ENCODE peak calls at places on chromosomes 3 and 15, in seven cellular contexts. I is AG10803, M is adrenal gland, X is H1, Q is fibroblast of mammary gland, O is brain microvascular endothelial cell, A is neural crest cell. V is an unnamed sample.

GRCh38 chr3:169812844-169813677 is at the start of the genes LRRC34 and LRRIQ4:
- DNase-seq in Q (peak; percentile 82), I (peak; percentile 73), O (peak; percentile 67), X (peak; percentile 83), M (peak; percentile 91), A (peak; percentile 67), V (peak; percentile 23)

GRCh38 chr15:76682833-76683232 is 222.3 kb downstream of the SCAPER start:
- DNase-seq in X (no peak), I (no peak), O (no peak), Q (no peak), A (no peak), M (no peak), V (no peak)

GRCh38 chr3:25259871-25260270 is 168.2 kb upstream of the RARB start:
- DNase-seq in O (peak; percentile 45), A (no peak), X (no peak), M (no peak), Q (no peak), I (no peak), V (no peak)

GRCh38 chr3:16632395-16632794 is 27.2 kb upstream of the DAZL start:
- DNase-seq in X (no peak), Q (no peak), I (no peak), A (no peak), O (no peak), M (no peak), V (no peak)

GRCh38 chr3:107578091-107578490 is 55.3 kb downstream of the BBX start:
- DNase-seq in X (no peak), A (no peak), I (no peak), Q (no peak), M (no peak), O (no peak), V (no peak)

GRCh38 chr3:40867826-40868225 is 331.5 kb upstream of the CTNNB1 start:
- DNase-seq in O (no peak), X (no peak), I (no peak), M (no peak), Q (no peak), A (no peak), V (no peak)

GRCh38 chr3:197960694-197961581 is 921 bp downstream of the LMLN start:
- DNase-seq in Q (peak; percentile 66), M (peak; percentile 82), I (peak; percentile 22), X (no peak), O (no peak), A (no peak), V (no peak)

GRCh38 chr3:25784971-25785370 is 1.7 kb upstream of the NGLY1 start:
- DNase-seq in A (no peak), I (no peak), Q (no peak), M (no peak), O (no peak), X (no peak), V (no peak)

GRCh38 chr15:68447209-68447608 is 15.2 kb upstream of the ITGA11 start:
- DNase-seq in I (no peak), A (no peak), O (no peak), M (no peak), Q (no peak), X (no peak), V (no peak)

GRCh38 chr3:52443268-52443610 is 1.7 kb downstream of the SEMA3G start:
- DNase-seq in I (no peak), M (no peak), X (no peak), Q (no peak), O (no peak), A (no peak), V (no peak)

GRCh38 chr15:69304176-69304533 is 5.4 kb downstream of the PAQR5 start:
- DNase-seq in M (peak; percentile 92), X (no peak), Q (peak; percentile 96), I (peak; percentile 87), O (peak; percentile 82), A (no peak), V (no peak)

GRCh38 chr15:28021281-28022039 is 77.7 kb downstream of the OCA2 start:
- DNase-seq in A (no peak), X (peak; percentile 44), I (peak; percentile 56), M (peak; percentile 90), Q (peak; percentile 11), O (peak; percentile 68), V (no peak)

GRCh38 chr3:3800076-3800448 is 831 bp downstream of the LRRN1 start:
- DNase-seq in O (no peak), X (no peak), A (peak; percentile 12), M (no peak), I (no peak), Q (no peak), V (peak; percentile 26)

GRCh38 chr3:65466300-65466988 is 572.3 kb downstream of the MAGI1 start:
- DNase-seq in X (no peak), Q (no peak), A (no peak), I (no peak), O (no peak), M (no peak), V (no peak)

GRCh38 chr15:66921319-66921718 is 144.1 kb upstream of the SMAD3 start:
- DNase-seq in I (no peak), M (no peak), X (no peak), O (no peak), Q (no peak), A (no peak), V (no peak)

GRCh38 chr3:94433811-94434210 is 370.9 kb downstream of the NSUN3 start:
- DNase-seq in M (no peak), A (no peak), Q (no peak), I (no peak), X (no peak), O (no peak), V (no peak)

GRCh38 chr3:115248274-115248673 is 101.2 kb upstream of the ZBTB20 start:
- DNase-seq in I (peak; percentile 25), A (no peak), X (no peak), O (no peak), M (no peak), Q (peak; percentile 55), V (no peak)

GRCh38 chr3:162984752-162985151 is 1488.1 kb downstream of the OTOL1 start:
- DNase-seq in I (no peak), X (no peak), Q (no peak), A (no peak), M (no peak), O (peak; percentile 38), V (no peak)

DNA sequence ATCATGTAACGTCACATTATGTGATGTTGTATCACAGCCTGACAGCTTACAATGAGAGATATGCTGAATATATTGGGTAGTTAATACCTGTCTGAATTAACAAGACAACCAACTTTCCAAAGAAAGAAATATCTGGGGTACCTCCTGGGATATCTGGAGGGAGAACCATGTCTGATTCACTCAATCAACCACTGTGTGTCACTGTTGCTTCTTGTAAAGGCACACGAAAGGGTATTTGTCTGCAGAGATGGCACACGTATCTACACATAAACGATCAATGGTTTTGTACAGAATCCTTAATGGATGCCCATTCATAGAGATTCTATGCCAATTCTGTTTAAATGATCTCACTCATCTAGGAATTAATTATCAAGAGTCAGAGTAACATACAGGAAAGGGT is 252.1 kb upstream of the TMCO5A start:
- DNase-seq in X (no peak), A (no peak), M (no peak), Q (peak; percentile 36), I (peak; percentile 3), O (peak; percentile 3), V (no peak)
- TF ChIP-seq CTCF in X (peak; percentile 47), A (peak; percentile 36), M (no peak), Q (peak; percentile 44), I (peak; percentile 48), O (peak; percentile 43), V (peak; percentile 22)

GRCh38 chr3:48268936-48269551 is 28.1 kb downstream of the ZNF589 start:
- DNase-seq in O (no peak), M (no peak), A (no peak), I (no peak), X (no peak), Q (peak; percentile 73), V (no peak)
- TF ChIP-seq CTCF in O (no peak), M (no peak), A (no peak), I (no peak), X (no peak), Q (no peak), V (no peak)

GRCh38 chr3:187946981-187947380 is 201.7 kb upstream of the BCL6 start:
- DNase-seq in O (no peak), X (no peak), M (no peak), Q (no peak), I (no peak), A (no peak), V (no peak)

GRCh38 chr3:187944391-187945179 is 199.3 kb upstream of the BCL6 start:
- DNase-seq in I (no peak), M (no peak), O (no peak), Q (no peak), A (no peak), X (no peak), V (no peak)

GRCh38 chr3:187945374-187945773 is 200.1 kb upstream of the BCL6 start:
- DNase-seq in X (no peak), A (no peak), M (no peak), Q (no peak), I (no peak), O (no peak), V (no peak)

GRCh38 chr3:187947927-187948682 is 202.8 kb upstream of the BCL6 start:
- DNase-seq in X (no peak), A (no peak), M (no peak), O (no peak), Q (no peak), I (no peak), V (no peak)

DNA sequence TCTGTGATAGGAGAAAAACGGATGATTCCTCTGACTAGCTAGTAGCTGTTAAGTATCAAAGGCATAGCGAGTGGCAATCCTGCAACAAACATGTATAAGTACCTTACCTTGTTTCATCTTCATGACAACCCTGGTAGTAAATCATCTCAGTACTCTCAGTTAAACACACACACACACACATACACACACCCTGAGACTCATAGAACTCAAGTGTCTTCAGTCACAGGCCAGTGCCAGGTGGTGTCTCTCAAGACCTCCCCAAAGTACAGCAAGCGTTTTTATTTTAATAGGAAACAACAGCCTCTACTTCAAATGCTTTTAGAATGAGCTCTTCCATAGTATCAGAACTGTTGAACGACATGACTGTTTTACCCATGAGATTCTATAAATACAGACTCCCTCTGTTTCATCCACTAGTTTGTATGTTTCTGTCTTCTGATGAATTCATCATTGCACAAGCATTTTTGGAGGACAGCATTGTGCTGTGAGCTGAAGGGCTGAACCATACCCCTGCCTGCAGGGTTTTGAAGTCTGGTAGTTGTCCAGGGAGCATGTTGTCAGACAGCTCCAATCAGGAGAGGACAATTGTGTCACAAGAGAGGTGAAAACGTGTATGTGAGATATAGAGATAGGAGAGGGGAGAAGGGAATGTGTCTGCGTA is 200.9 kb upstream of the BCL6 start:
- DNase-seq in A (no peak), X (no peak), O (peak; percentile 40), I (peak; percentile 63), M (no peak), Q (peak; percentile 50), V (no peak)
- TF ChIP-seq CTCF in A (no peak), X (no peak), O (no peak), I (no peak), M (no peak), Q (no peak), V (no peak)

DNA sequence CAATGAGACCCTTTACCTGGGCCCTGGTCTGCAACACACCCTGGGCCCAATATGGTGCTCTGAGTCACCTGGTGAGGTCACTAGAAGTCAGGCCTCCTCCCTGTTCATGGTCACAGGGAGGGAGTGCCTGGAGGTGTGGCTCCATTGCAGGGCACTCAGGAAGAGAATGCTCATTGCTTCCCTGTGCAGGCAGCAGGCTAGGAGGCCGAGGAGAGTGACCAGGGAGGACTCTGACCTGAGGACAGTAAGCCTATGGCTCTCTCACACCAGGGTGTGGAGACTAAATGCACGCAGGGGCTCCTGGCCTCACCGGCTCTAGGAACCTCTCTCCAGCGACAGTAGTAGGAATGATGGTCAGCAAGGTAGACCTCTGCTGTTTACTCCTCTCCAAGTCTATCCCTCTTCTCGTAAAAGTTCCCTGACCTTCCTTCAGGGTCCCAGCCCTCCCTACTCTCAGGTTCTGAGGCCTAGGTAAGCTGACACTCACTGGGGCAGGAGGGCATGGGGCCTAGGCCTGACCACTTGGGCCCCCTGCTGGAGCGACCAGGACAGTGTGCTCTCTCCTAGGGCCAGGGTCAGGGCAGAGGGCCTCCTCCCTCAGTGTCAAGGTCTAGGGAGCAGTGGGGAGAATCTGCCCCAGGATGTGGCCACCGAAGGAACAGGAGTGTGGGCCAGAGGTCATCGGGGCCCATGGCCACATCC is 9.6 kb upstream of the SLCO2A1 start:
- DNase-seq in A (no peak), M (no peak), O (no peak), X (no peak), I (no peak), Q (no peak), V (no peak)
- TF ChIP-seq CTCF in A (no peak), M (no peak), O (peak; percentile 36), X (peak; percentile 81), I (peak; percentile 19), Q (peak; percentile 29), V (peak; percentile 27)

V was measured in progenitor cell of endocrine pancreas.